ENCODE peak calls at places on chromosomes 1 and 21, in nine cellular contexts. U is vagina, Y is cardiac muscle cell, N is ovary, Q is Panc1, P is fibroblast of lung, S is thoracic aorta, M is body of pancreas, A is esophagus squamous epithelium. K is an unnamed sample.

GRCh38 chr1:51653127-51653526 is 36.2 kb downstream of the OSBPL9 start:
- DNase-seq in S (no peak), A (no peak), Q (no peak), P (no peak), U (no peak), M (no peak), N (no peak), Y (no peak), K (no peak)

GRCh38 chr1:212805767-212806166 is 14.1 kb downstream of the TATDN3 start:
- DNase-seq in S (no peak), A (no peak), Q (no peak), Y (no peak), M (no peak), N (no peak), P (no peak), U (no peak), K (no peak)

GRCh38 chr1:18641005-18641941 is 10.6 kb downstream of the PAX7 start:
- DNase-seq in N (no peak), A (no peak), P (no peak), Q (no peak), S (no peak), Y (no peak), U (no peak), M (no peak), K (no peak)

GRCh38 chr21:44485254-44485793 is 30.0 kb downstream of the LRRC3 start:
- DNase-seq in U (no peak), N (no peak), M (no peak), A (no peak), Y (no peak), Q (peak; percentile 55), P (peak; percentile 17), S (no peak), K (peak; percentile 54)

GRCh38 chr1:184768467-184768866 is 13.8 kb upstream of the EDEM3 start:
- DNase-seq in U (no peak), M (no peak), A (no peak), Q (no peak), N (no peak), P (no peak), S (no peak), Y (no peak), K (no peak)

GRCh38 chr1:221667504-221667903 is 74.4 kb downstream of the DUSP10 start:
- DNase-seq in N (no peak), Y (peak; percentile 72), A (no peak), U (no peak), S (no peak), Q (no peak), M (no peak), P (peak; percentile 84), K (no peak)

GRCh38 chr1:204384636-204385354 is 25.1 kb upstream of the PLEKHA6 start:
- DNase-seq in N (no peak), Q (no peak), P (peak; percentile 45), Y (peak; percentile 62), S (no peak), U (no peak), A (no peak), M (peak; percentile 79), K (no peak)

GRCh38 chr1:72846891-72847290 is 564.6 kb upstream of the NEGR1 start:
- DNase-seq in S (no peak), U (no peak), A (no peak), M (no peak), P (no peak), Y (no peak), N (no peak), Q (no peak), K (no peak)

GRCh38 chr1:26351591-26352337 is 2.2 kb downstream of the CRYBG2 start:
- DNase-seq in Q (no peak), Y (no peak), N (no peak), U (no peak), P (no peak), S (no peak), M (no peak), A (no peak), K (no peak)

GRCh38 chr1:155983191-155984023 is 5.1 kb upstream of the ARHGEF2 start:
- DNase-seq in N (peak; percentile 46), S (no peak), M (peak; percentile 28), U (no peak), Q (peak; percentile 98), Y (peak; percentile 99), A (no peak), P (peak; percentile 100), K (no peak)

GRCh38 chr1:155982106-155982505 is 3.8 kb upstream of the ARHGEF2 start:
- DNase-seq in M (no peak), S (no peak), N (no peak), A (no peak), P (no peak), U (no peak), Q (no peak), Y (no peak), K (no peak)

GRCh38 chr1:155979525-155980343 is 1.4 kb upstream of the ARHGEF2 start:
- DNase-seq in Q (no peak), S (no peak), M (no peak), A (no peak), U (no peak), Y (no peak), N (no peak), P (no peak), K (no peak)

GRCh38 chr1:155978973-155979429 is 654 bp upstream of the ARHGEF2 start:
- DNase-seq in A (no peak), Q (no peak), P (peak; percentile 54), S (no peak), N (no peak), U (no peak), Y (no peak), M (no peak), K (no peak)

DNA sequence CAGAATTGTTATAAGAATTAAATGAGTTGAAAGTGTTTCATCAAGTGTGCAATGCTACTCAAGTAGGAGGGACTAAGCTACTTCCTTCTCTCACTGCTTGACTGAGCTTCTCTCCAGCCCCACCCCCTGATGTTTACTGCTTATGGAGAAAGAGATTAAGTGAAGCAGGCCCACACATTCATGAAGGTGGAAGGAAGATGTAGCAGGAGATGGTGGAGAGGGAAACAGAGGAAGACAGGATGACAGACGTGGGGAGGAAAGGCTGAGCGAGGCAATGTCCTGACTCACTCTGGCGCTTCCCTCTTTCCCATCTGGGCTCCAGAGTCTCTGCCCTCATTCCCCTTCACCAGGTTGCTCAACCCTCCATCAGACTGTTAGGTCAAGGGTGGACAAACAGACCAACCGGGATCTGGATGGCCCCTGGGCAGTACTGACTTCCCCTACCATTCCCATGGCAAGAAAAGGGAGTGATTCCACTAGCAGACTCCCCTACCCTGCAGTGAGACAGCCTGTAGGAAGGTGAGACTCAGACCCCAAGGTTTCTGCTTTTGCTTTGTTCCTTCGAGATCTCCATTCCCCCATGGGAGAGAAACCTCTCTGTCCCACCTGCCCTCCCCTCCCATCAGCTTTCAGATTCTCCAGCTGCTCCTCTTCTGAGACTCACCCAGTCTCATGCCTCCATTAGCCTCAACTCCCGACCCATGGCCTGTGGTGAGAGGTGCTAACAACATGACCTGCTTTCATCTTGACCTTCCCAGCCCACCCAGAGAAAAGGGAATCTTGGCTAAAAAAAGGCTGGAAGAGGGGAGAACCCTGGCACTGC is 3.1 kb upstream of the ARHGEF2 start:
- DNase-seq in Y (peak; percentile 90), Q (no peak), A (no peak), N (no peak), S (no peak), U (no peak), M (no peak), P (peak; percentile 90), K (no peak)
- H3K27ac ChIP-seq in Y (peak overlapping the region; percentile 92), Q (peak overlapping the region; percentile 86), A (peak overlapping the region; percentile 96), N (no peak overlapping the region), S (peak overlapping the region; percentile 96), U (peak overlapping the region; percentile 95), M (no peak overlapping the region), P (peak overlapping the region; percentile 87), K (peak overlapping the region; percentile 96)

DNA sequence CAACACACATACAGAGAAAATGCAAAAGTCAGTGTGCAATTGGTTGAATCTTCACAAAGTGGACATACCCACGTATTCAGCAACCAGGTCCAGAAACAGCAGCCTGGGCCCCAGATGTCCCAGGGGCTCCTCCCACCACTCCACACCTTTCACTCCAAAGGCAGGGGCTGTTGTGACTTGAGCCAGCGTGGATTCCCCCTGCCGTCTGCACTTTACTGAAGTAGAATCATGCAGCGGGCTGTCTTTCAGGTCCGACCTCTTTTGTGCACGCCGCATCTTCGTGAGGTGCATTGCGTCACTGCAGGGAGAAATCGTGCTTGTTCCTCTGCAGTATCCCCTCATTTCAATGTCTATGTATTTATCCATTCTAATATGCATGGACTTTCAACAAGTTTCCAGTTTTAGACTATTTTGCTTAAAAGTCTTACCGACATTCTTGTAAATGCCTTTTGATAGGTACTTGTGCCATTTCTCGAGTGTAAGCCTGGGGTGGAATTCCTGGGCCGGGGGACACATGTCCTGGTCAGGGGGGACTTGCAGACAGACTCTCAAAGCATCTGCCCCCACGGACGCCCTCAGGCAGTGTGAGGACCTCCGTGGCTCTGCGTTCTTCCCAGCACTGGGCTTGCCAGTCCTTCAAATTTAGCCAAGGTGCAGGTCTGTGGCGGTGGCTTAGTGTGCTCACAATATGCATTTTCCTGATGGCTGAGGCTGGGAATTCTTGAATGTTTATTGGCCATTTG is 29.3 kb upstream of the ACTRT2 start:
- DNase-seq in Q (no peak), A (no peak), U (no peak), M (peak; percentile 1), Y (no peak), S (no peak), N (no peak), P (no peak), K (no peak)
- TF ChIP-seq CTCF in Q (no peak), A (no peak), U (no peak), M (no peak), Y (no peak), S (no peak), N (no peak), P (no peak), K (no peak)

GRCh38 chr1:46295306-46295705 is 8.1 kb downstream of the LRRC41 start:
- DNase-seq in Q (no peak), Y (no peak), M (no peak), A (no peak), U (no peak), P (no peak), N (no peak), S (no peak), K (no peak)

GRCh38 chr1:46302091-46303037 is 1.1 kb downstream of the LRRC41 start:
- DNase-seq in A (no peak), Y (peak; percentile 65), Q (no peak), S (no peak), N (peak; percentile 63), U (no peak), P (peak; percentile 68), M (peak; percentile 42), K (peak; percentile 90)

GRCh38 chr1:46301406-46302090 is 1.9 kb downstream of the LRRC41 start:
- DNase-seq in Q (no peak), S (no peak), N (peak; percentile 68), U (no peak), P (peak; percentile 74), M (peak; percentile 58), A (no peak), Y (peak; percentile 56), K (peak; percentile 54)

GRCh38 chr1:46300673-46301405 is 2.6 kb downstream of the LRRC41 start:
- DNase-seq in S (no peak), U (no peak), P (peak; percentile 53), A (no peak), Q (no peak), N (no peak), Y (peak; percentile 56), M (peak; percentile 24), K (no peak)

GRCh38 chr1:46298387-46298786 is 5.0 kb downstream of the LRRC41 start:
- DNase-seq in Q (no peak), P (no peak), A (no peak), Y (no peak), S (no peak), U (no peak), M (no peak), N (no peak), K (no peak)
- H3K27ac ChIP-seq in Q (no peak overlapping the region), P (no peak overlapping the region), A (no peak overlapping the region), Y (peak overlapping the region; percentile 34), S (no peak overlapping the region), U (no peak overlapping the region), M (no peak overlapping the region), N (no peak overlapping the region), K (no peak overlapping the region)

GRCh38 chr1:32042330-32042729 is 28.7 kb downstream of the KHDRBS1 start:
- DNase-seq in S (no peak), A (no peak), U (no peak), Q (no peak), N (no peak), M (no peak), P (no peak), Y (no peak), K (no peak)
- TF ChIP-seq CTCF in S (no peak), A (no peak), U (no peak), Q (no peak), N (no peak), M (no peak), P (no peak), Y (no peak), K (no peak)